ENCODE peak calls at places on chromosomes 7 and 10, in seven cellular contexts. Q, A, K, W, F, N and G are unnamed samples.

GRCh38 chr7:84981038-84981601 is 205.7 kb downstream of the SEMA3D start:
- DNase-seq in N (no peak), W (no peak), K (no peak), Q (no peak), A (peak; percentile 8), F (no peak), G (peak; percentile 23)

GRCh38 chr10:99843310-99843709 is 60.9 kb downstream of the ABCC2 start:
- DNase-seq in F (peak; percentile 64), Q (no peak), A (no peak), W (no peak), N (no peak), K (no peak), G (no peak)

GRCh38 chr10:11934262-11934661 is 108.3 kb downstream of the UPF2 start:
- DNase-seq in N (no peak), K (peak; percentile 15), Q (no peak), A (no peak), F (peak; percentile 11), W (no peak), G (peak; percentile 76)

GRCh38 chr10:8036521-8037198 is 17.8 kb upstream of the GATA3 start:
- DNase-seq in F (no peak), A (no peak), K (no peak), Q (no peak), W (no peak), N (no peak), G (no peak)

GRCh38 chr10:68086910-68087309 is 11.8 kb upstream of the HERC4 start:
- DNase-seq in W (no peak), Q (no peak), F (no peak), N (no peak), A (no peak), K (no peak), G (no peak)

GRCh38 chr7:20574784-20575757 is 40.4 kb upstream of the ABCB5 start:
- DNase-seq in K (no peak), Q (no peak), A (peak; percentile 10), F (peak; percentile 75), W (no peak), N (no peak), G (no peak)

GRCh38 chr7:2357165-2357564 is 2.5 kb downstream of the EIF3B start:
- DNase-seq in N (no peak), K (peak; percentile 13), F (no peak), Q (no peak), A (no peak), W (no peak), G (peak; percentile 54)

GRCh38 chr10:70891636-70892035 is 3.3 kb upstream of the PCBD1 start:
- DNase-seq in Q (no peak), F (peak; percentile 56), A (no peak), K (peak; percentile 49), N (no peak), W (no peak), G (no peak)

GRCh38 chr7:92685146-92686042 is 95.2 kb upstream of the FAM133B start:
- DNase-seq in Q (peak; percentile 72), N (no peak), A (no peak), K (no peak), W (peak; percentile 48), F (no peak), G (no peak)

GRCh38 chr7:26279405-26279804 is 12.3 kb upstream of the SNX10 start:
- DNase-seq in W (no peak), K (no peak), N (no peak), F (peak; percentile 5), A (no peak), Q (no peak), G (no peak)

GRCh38 chr10:132746801-132747625 is 38.9 kb downstream of the NKX6-2 start:
- DNase-seq in A (no peak), K (no peak), N (no peak), F (no peak), W (no peak), Q (no peak), G (no peak)

GRCh38 chr7:157046681-157047080 is 36.2 kb upstream of the MNX1 start:
- DNase-seq in K (peak; percentile 9), W (no peak), F (peak; percentile 29), Q (no peak), N (no peak), A (no peak), G (peak; percentile 25)

GRCh38 chr10:78742730-78743615 is 325.8 kb upstream of the ZMIZ1 start:
- DNase-seq in N (peak; percentile 32), K (no peak), F (no peak), Q (peak; percentile 4), W (no peak), A (no peak), G (no peak)

GRCh38 chr10:121058082-121058481 is 206.9 kb downstream of the WDR11 start:
- DNase-seq in N (no peak), W (no peak), A (no peak), K (no peak), F (no peak), Q (no peak), G (no peak)

GRCh38 chr7:26308551-26308950 is 16.9 kb downstream of the SNX10 start:
- DNase-seq in W (no peak), K (no peak), Q (no peak), A (no peak), F (no peak), N (no peak), G (no peak)